ENCODE peak calls at places on chromosome 9, in five cellular contexts. T is mammary epithelial cell, R is right lobe of liver, W is progenitor cell of endocrine pancreas, U is upper lobe of right lung. V is an unnamed sample.

GRCh38 chr9:76901801-76902200 is 4.1 kb downstream of the PRUNE2 start:
- DNase-seq in T (no peak), R (no peak), W (no peak), U (no peak), V (no peak)

GRCh38 chr9:133210609-133211008 is 1.6 kb upstream of the OBP2B start:
- DNase-seq in T (no peak), R (no peak), W (no peak), U (peak), V (no peak)

GRCh38 chr9:91341258-91341746 is 20.4 kb downstream of the AUH start:
- DNase-seq in T (peak), R (no peak), W (no peak), U (no peak), V (no peak)

GRCh38 chr9:136023401-136024225 is 62.4 kb upstream of the UBAC1 start:
- DNase-seq in T (peak), R (no peak), W (no peak), U (peak), V (no peak)

GRCh38 chr9:85215936-85216335 is 525.8 kb downstream of the AGTPBP1 start:
- DNase-seq in T (no peak), R (no peak), W (no peak), U (no peak), V (no peak)

GRCh38 chr9:107462691-107463090 is 26.9 kb downstream of the KLF4 start:
- DNase-seq in T (peak), R (no peak), W (no peak), U (no peak), V (no peak)

GRCh38 chr9:133406039-133406438 is 11.8 kb downstream of the REXO4 start:
- DNase-seq in T (no peak), R (no peak), W (no peak), U (no peak), V (no peak)

GRCh38 chr9:124663046-124663961 is 107.8 kb downstream of the NR6A1 start:
- DNase-seq in T (no peak), R (no peak), W (no peak), U (no peak), V (no peak)

GRCh38 chr9:123162359-123163345 is 105.7 kb downstream of the STRBP start:
- DNase-seq in T (no peak), R (no peak), W (no peak), U (no peak), V (no peak)

GRCh38 chr9:76369583-76369982 is 24.6 kb downstream of the RFK start:
- DNase-seq in T (peak), R (peak), W (no peak), U (no peak), V (no peak)

GRCh38 chr9:13014484-13014883 is 239.7 kb downstream of the LURAP1L start:
- DNase-seq in T (no peak), R (no peak), W (no peak), U (no peak), V (no peak)

GRCh38 chr9:27442464-27442863 is 81.6 kb upstream of the IFNK start:
- DNase-seq in T (no peak), R (peak), W (no peak), U (no peak), V (no peak)

GRCh38 chr9:137461663-137462395 is 2.7 kb upstream of the NSMF start:
- DNase-seq in T (no peak), R (peak), W (no peak), U (peak), V (peak)

GRCh38 chr9:16191691-16192402 is 639.0 kb downstream of the CCDC171 start:
- DNase-seq in T (peak), R (peak), W (peak), U (peak), V (peak)

GRCh38 chr9:78775889-78776288 is 479.0 kb downstream of the PSAT1 start:
- DNase-seq in T (no peak), R (no peak), W (no peak), U (no peak), V (no peak)

GRCh38 chr9:93064392-93065124 is 6.1 kb downstream of the SUSD3 start:
- DNase-seq in T (peak), R (no peak), W (no peak), U (no peak), V (no peak)

GRCh38 chr9:37430841-37431597 is 8.5 kb downstream of the GRHPR start:
- DNase-seq in T (no peak), R (peak), W (no peak), U (no peak), V (no peak)

GRCh38 chr9:14752271-14752670 is 29.7 kb upstream of the CER1 start:
- DNase-seq in T (no peak), R (no peak), W (no peak), U (no peak), V (no peak)

GRCh38 chr9:34363619-34364351 is 12.9 kb downstream of the MYORG start:
- DNase-seq in T (no peak), R (no peak), W (no peak), U (peak), V (no peak)

GRCh38 chr9:25353783-25354182 is 324.5 kb downstream of the TUSC1 start:
- DNase-seq in T (no peak), R (no peak), W (no peak), U (no peak), V (no peak)

GRCh38 chr9:94867842-94868312 is 141.4 kb downstream of the AOPEP start:
- DNase-seq in T (peak), R (no peak), W (no peak), U (no peak), V (no peak)

GRCh38 chr9:115133649-115134048 is 15.7 kb upstream of the TNC start:
- DNase-seq in T (no peak), R (no peak), W (no peak), U (no peak), V (no peak)

GRCh38 chr9:94973491-94973941 is 247.0 kb downstream of the AOPEP start:
- DNase-seq in T (no peak), R (no peak), W (no peak), U (no peak), V (no peak)

GRCh38 chr9:128863647-128864046 is 18.1 kb downstream of the KYAT1 start:
- DNase-seq in T (peak), R (peak), W (peak), U (peak), V (peak)

GRCh38 chr9:4277531-4277991 is 22.3 kb downstream of the GLIS3 start:
- DNase-seq in T (no peak), R (no peak), W (no peak), U (no peak), V (no peak)

GRCh38 chr9:92989561-92989960 is 42.2 kb downstream of the FGD3 start:
- DNase-seq in T (no peak), R (no peak), W (no peak), U (no peak), V (no peak)

GRCh38 chr9:95017062-95017461 is 290.6 kb downstream of the AOPEP start:
- DNase-seq in T (peak), R (no peak), W (no peak), U (no peak), V (no peak)

GRCh38 chr9:135581636-135582426 is 20.3 kb downstream of the PAEP start:
- DNase-seq in T (no peak), R (peak), W (no peak), U (no peak), V (no peak)

GRCh38 chr9:16752615-16753014 is 117.9 kb downstream of the BNC2 start:
- DNase-seq in T (no peak), R (no peak), W (no peak), U (no peak), V (no peak)

GRCh38 chr9:86354048-86354881 is at the start of gene TUT7:
- DNase-seq in T (peak), R (peak), W (peak), U (peak), V (peak)

DNA sequence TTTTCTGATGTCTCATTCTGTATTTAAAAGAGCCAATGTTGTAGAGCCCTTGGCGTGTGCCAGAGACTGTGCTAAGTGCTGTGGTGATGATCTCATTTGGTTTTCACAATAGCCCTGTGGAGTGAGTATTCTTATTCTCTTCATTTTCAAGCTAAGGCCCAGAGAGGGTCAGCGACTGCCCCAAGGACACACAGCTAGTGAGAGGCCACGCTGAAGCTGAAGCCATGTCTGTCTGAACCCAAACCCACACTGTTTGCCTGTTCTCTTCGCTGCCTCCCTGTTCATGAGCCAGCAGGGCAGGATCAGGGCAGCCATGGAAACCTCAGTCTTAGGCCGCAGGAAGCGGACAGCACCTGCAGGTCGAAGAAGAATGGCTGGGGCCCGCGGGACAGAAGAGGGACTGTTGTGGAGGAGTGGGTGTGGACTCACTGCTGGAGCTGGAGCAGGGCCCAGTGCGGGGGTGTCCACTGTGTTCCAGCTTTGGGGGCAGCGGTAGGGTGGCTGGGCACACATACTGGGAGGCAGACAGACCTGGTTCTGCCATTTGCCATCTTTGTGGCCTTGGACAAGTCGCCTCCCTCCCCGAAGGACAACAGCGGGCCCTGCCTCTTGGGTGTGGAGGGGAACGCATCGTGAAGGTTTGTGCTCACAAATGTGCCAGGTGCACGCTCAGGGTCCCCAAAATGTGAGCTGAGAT is 257.9 kb upstream of the MVB12B start:
- DNase-seq in T (no peak), R (no peak), W (no peak), U (no peak), V (no peak)
- TF ChIP-seq CTCF in T (no peak), R (no peak), W (no peak), U (no peak), V (no peak)

DNA sequence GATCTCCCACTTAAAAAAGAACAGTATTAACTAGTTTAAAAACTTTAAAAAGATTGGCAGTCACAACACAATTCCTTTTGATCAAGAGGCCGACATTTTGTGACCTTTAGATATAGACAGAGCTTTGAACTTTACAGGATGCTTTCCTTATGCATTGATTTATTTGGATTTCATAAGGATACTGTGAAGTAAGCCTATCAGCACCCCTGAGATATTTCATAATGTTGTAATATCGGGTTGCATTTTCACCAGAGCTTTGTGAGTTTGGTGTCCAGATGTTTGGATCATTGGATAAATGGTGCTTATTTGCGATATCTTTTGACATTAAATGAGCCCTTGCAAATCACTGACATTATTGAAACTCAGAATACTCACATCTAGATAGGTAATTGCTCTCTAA is 7.7 kb downstream of the PALM2AKAP2 start:
- DNase-seq in T (no peak), R (no peak), W (no peak), U (no peak), V (no peak)
- TF ChIP-seq CTCF in T (no peak), R (no peak), W (no peak), U (no peak), V (no peak)

GRCh38 chr9:130997925-130998595 is 10.9 kb upstream of the LAMC3 start:
- DNase-seq in T (peak), R (peak), W (peak), U (peak), V (peak)

GRCh38 chr9:130997395-130997684 is 11.6 kb upstream of the LAMC3 start:
- DNase-seq in T (no peak), R (no peak), W (no peak), U (no peak), V (no peak)

GRCh38 chr9:130999265-130999623 is 9.7 kb upstream of the LAMC3 start:
- DNase-seq in T (no peak), R (no peak), W (no peak), U (no peak), V (no peak)

GRCh38 chr9:130996672-130997394 is 12.1 kb upstream of the LAMC3 start:
- DNase-seq in T (no peak), R (no peak), W (no peak), U (no peak), V (no peak)

DNA sequence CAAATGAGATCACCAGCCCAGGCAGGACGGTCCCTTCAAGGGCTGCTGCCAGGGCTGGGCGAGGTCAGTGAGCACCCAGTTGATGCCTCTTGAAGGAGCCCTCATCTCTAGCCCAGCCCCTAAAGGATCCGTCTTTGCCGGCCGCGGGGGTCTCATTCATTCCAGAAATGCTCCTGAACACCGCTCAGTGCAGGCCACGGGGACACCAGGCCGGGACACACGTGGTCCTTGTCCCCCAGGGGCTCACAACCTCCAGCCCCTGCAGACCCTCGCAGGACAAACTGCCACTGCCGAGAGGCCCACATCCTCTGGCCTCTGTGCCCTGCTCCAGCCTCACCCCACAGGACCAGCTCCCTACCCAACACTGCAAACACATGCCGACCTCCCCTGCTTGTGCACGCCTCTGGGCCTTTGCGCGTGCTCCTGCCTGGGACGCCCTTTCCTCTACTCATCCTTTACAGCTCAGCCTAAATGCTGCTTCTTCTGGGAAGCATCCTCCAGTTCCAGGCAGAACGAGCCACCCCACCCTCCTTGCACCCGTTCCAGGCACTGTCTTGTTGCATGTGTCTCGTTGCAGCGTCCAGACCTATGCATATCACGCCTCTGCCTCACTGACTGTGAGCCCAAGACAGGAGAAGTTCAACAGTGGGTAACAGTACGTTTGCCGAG is 10.2 kb upstream of the LAMC3 start:
- DNase-seq in T (no peak), R (no peak), W (no peak), U (no peak), V (no peak)
- TF ChIP-seq CTCF in T (no peak), R (no peak), W (no peak), U (no peak), V (peak)

GRCh38 chr9:109182940-109183798 is 16.1 kb upstream of the FRRS1L start:
- DNase-seq in T (peak), R (peak), W (no peak), U (no peak), V (peak)
- TF ChIP-seq CTCF in T (peak), R (peak), W (peak), U (peak), V (peak)